ENCODE peak calls at places on chromosome 13, in seven cellular contexts. H is OCI-LY7, S is cardiac fibroblast, L is heart right ventricle, Y is epithelial cell of proximal tubule, F is fibroblast of pulmonary artery, A is GM23338. C is an unnamed sample.

GRCh38 chr13:90510319-90510718 is 837.2 kb upstream of the MIR17HG start:
- DNase-seq in F (no peak), A (no peak), Y (no peak), S (no peak), L (no peak), H (no peak), C (no peak)

GRCh38 chr13:33758113-33758512 is 59.8 kb upstream of the RFC3 start:
- DNase-seq in F (no peak), S (no peak), L (no peak), Y (no peak), H (no peak), A (no peak), C (no peak)

GRCh38 chr13:95112883-95113282 is 188.4 kb downstream of the ABCC4 start:
- DNase-seq in S (no peak), A (no peak), Y (no peak), H (no peak), F (no peak), L (no peak), C (no peak)

GRCh38 chr13:28623782-28624706 is 34.9 kb upstream of the POMP start:
- DNase-seq in F (peak; percentile 14), H (no peak), L (no peak), S (peak; percentile 32), Y (no peak), A (no peak), C (no peak)

GRCh38 chr13:68523838-68524424 is 1293.8 kb upstream of the PCDH9 start:
- DNase-seq in A (no peak), Y (no peak), S (no peak), H (no peak), F (no peak), L (no peak), C (no peak)

GRCh38 chr13:53198017-53198416 is 169.4 kb downstream of the OLFM4 start:
- DNase-seq in L (no peak), H (no peak), S (no peak), Y (no peak), A (peak; percentile 46), F (no peak), C (no peak)

GRCh38 chr13:51804295-51805172 is 571 bp upstream of the DHRS12 start:
- DNase-seq in L (peak; percentile 50), A (no peak), Y (no peak), H (no peak), F (no peak), S (no peak), C (no peak)

GRCh38 chr13:20943519-20944012 is 41.0 kb upstream of the XPO4 start:
- DNase-seq in A (peak; percentile 94), F (peak; percentile 96), Y (peak; percentile 93), H (peak; percentile 69), S (peak; percentile 95), L (peak; percentile 88), C (peak; percentile 99)

GRCh38 chr13:27174766-27175455 is 3.3 kb upstream of the USP12 start:
- DNase-seq in A (no peak), S (peak; percentile 15), L (no peak), Y (no peak), H (no peak), F (no peak), C (peak; percentile 62)

GRCh38 chr13:33057019-33057785 is 41.0 kb downstream of the KL start:
- DNase-seq in Y (no peak), L (peak; percentile 20), S (peak; percentile 42), H (peak; percentile 4), F (peak; percentile 34), A (peak; percentile 58), C (peak; percentile 28)

GRCh38 chr13:110548891-110549794 is 12.4 kb downstream of the RAB20 start:
- DNase-seq in L (no peak), Y (no peak), F (no peak), A (no peak), S (no peak), H (no peak), C (no peak)
- TF ChIP-seq CTCF in L (no peak), Y (peak; percentile 13), F (no peak), A (peak; percentile 23), S (no peak), H (no peak), C (peak; percentile 16)

DNA sequence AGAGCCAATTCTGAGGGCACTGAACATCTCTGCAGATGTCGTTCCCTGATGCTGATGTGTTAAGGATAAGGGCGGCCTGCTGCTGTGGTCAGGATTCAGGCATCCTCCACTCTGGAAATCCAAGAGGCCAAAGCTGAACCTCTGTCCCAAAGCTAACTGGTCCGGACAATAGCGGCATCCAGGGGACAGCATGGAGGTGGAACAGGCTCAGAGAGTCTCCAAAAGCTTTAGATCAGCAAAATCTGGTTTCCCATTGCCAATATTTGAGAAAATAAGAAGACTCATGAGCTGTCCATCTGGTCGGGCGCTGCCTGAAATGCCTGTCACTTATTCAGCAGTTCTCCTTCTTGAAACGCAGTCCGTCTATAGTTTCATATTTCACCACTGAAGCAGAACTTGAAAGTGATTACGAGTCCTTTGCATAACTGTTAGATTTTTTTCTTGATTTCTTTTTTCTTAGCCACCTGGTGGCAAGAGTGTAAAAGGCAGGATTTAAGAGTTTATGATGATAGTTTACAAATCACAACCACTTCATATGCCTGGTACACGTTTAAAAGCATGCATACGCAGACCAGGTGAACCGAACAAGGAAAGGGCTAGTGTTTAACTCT is 45.9 kb downstream of the GGACT start:
- DNase-seq in L (no peak), F (peak; percentile 52), S (peak; percentile 48), H (peak; percentile 45), Y (no peak), A (peak; percentile 61), C (peak; percentile 60)
- H3K4me3 ChIP-seq in L (no peak overlapping the region), F (no peak overlapping the region), S (no peak overlapping the region), H (no peak overlapping the region), Y (no peak overlapping the region), A (no peak overlapping the region), C (no peak overlapping the region)

GRCh38 chr13:34943675-34944634 is 1.9 kb downstream of the NBEA start:
- DNase-seq in F (no peak), A (no peak), Y (no peak), L (no peak), S (no peak), H (peak; percentile 27), C (no peak)

GRCh38 chr13:34941436-34941834 is 635 bp upstream of the NBEA start:
- DNase-seq in F (no peak), H (peak; percentile 8), S (no peak), A (no peak), L (no peak), Y (no peak), C (no peak)

GRCh38 chr13:34939771-34940170 is 2.3 kb upstream of the NBEA start:
- DNase-seq in Y (no peak), F (no peak), L (no peak), S (no peak), A (no peak), H (no peak), C (no peak)

GRCh38 chr13:34942732-34943674 is 933 bp downstream of the NBEA start:
- DNase-seq in A (peak; percentile 78), L (peak; percentile 21), S (no peak), Y (no peak), H (peak; percentile 28), F (no peak), C (no peak)

GRCh38 chr13:34941835-34942731 is at the start of gene NBEA:
- DNase-seq in F (peak; percentile 56), H (peak; percentile 81), A (peak; percentile 84), Y (no peak), S (peak; percentile 70), L (peak; percentile 74), C (peak; percentile 37)
- TF ChIP-seq CTCF in F (no peak), H (no peak), A (no peak), Y (peak; percentile 9), S (no peak), L (peak; percentile 59), C (no peak)

GRCh38 chr13:98495627-98496238 is 81.2 kb downstream of the STK24 start:
- DNase-seq in Y (no peak), F (no peak), S (no peak), A (no peak), L (no peak), H (no peak), C (peak; percentile 82)
- H3K4me3 ChIP-seq in Y (no peak overlapping the region), F (no peak overlapping the region), S (no peak overlapping the region), A (no peak overlapping the region), L (no peak overlapping the region), H (no peak overlapping the region), C (peak overlapping the region; percentile 4)

DNA sequence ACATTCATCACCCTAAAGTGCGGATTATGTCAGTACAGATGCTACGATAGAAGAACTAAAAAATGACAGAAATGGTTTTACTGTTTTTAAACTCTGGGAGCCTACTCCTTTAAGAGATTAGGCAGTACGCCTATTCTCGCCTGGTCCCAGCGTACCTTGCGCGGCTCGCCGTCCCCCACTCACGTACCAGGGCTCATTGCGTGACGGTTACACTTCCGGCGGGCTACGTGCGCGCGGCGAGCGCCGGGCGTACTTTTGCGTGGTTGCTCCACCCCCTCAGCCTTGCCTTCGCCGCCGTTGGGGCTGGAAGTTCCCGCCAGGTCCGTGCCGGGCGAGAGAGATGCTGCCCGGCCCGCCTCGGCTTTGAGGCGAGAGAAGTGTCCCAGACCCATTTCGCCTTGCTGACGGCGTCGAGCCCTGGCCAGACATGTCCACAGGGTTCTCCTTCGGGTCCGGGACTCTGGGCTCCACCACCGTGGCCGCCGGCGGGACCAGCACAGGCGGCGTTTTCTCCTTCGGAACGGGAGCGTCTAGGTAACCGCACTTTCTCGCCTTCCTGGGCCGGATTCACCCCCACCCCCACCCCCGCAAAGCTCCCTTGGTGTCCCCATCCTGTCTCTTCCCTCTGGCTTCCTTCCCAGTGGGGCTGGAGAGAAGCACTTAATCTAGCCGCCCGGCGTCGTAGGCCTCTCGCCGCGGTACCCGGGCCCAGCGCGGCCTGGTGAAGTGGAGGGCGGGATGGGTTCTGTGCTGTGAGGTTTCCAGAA is at the start of gene NUP58:
- DNase-seq in F (peak; percentile 96), S (peak; percentile 96), Y (no peak), H (peak; percentile 95), L (peak; percentile 95), A (peak; percentile 92), C (peak; percentile 95)
- TF ChIP-seq CTCF in F (no peak), S (no peak), Y (no peak), H (no peak), L (no peak), A (no peak), C (no peak)

GRCh38 chr13:113410472-113411201 is 42.7 kb downstream of the ADPRHL1 start:
- DNase-seq in L (no peak), A (no peak), H (no peak), S (peak; percentile 27), F (peak; percentile 15), Y (peak; percentile 25), C (peak; percentile 80)
- H3K4me3 ChIP-seq in L (no peak overlapping the region), A (no peak overlapping the region), H (no peak overlapping the region), S (peak overlapping the region; percentile 18), F (no peak overlapping the region), Y (peak overlapping the region; percentile 50), C (peak overlapping the region; percentile 39)

DNA sequence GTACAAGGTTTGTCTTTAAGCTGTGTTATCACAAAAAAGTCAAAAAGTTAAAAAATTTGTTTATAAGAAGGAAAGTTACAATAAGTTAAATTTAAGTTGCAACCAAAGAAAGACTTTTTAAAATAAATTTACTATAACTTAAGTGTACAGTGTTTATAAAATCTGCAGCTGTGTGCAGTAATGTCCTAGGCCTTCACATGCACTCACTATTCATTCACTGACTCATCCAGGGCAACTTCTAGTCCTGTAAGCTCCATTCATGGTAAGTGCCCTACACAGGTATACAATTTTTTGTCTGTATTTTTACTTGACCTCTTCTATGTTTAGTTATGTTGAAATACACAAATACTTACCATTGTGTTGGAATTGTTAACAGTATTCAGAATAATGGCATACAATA is 667.9 kb upstream of the SLITRK5 start:
- DNase-seq in S (no peak), H (no peak), L (no peak), F (no peak), A (no peak), Y (no peak), C (no peak)
- TF ChIP-seq CTCF in S (no peak), H (no peak), L (no peak), F (no peak), A (no peak), Y (no peak), C (no peak)

C was measured in fibroblast of villous mesenchyme.